ENCODE peak calls at places on chromosome 12, in five cellular contexts. I, T, H, F and A are unnamed samples.

GRCh38 chr12:54232790-54233189 is 44.0 kb upstream of the SMUG1 start:
- DNase-seq in H (no peak), F (no peak), T (no peak), I (no peak), A (no peak)

GRCh38 chr12:100539209-100539608 is 34.3 kb upstream of the GAS2L3 start:
- DNase-seq in I (no peak), T (peak), F (no peak), H (peak), A (no peak)

GRCh38 chr12:11500861-11501230 is 105.5 kb upstream of the PRB2 start:
- DNase-seq in T (no peak), F (no peak), H (no peak), I (no peak), A (peak)

GRCh38 chr12:990308-990648 is 745 bp upstream of the ERC1 start:
- DNase-seq in H (peak), F (no peak), T (peak), I (peak), A (peak)

GRCh38 chr12:55416961-55417360 is 9.1 kb upstream of the OR6C76 start:
- DNase-seq in H (no peak), T (no peak), F (no peak), I (no peak), A (no peak)

GRCh38 chr12:57632898-57633825 is at the start of gene B4GALNT1:
- DNase-seq in T (peak), F (no peak), I (peak), H (peak), A (peak)

GRCh38 chr12:51904951-51905471 is 2.3 kb upstream of the ACVRL1 start:
- DNase-seq in T (no peak), H (no peak), F (no peak), I (no peak), A (no peak)

GRCh38 chr12:100114574-100114973 is 28.1 kb downstream of the BLTP3B start:
- DNase-seq in I (no peak), F (no peak), T (no peak), H (no peak), A (no peak)

GRCh38 chr12:53064613-53065415 is 14.4 kb downstream of the SPRYD3 start:
- DNase-seq in T (no peak), I (no peak), H (no peak), F (no peak), A (no peak)

GRCh38 chr12:119444462-119445044 is 110.0 kb downstream of the CCDC60 start:
- DNase-seq in I (peak), F (no peak), H (peak), T (peak), A (peak)

GRCh38 chr12:13178568-13179158 is 17.9 kb upstream of the EMP1 start:
- DNase-seq in H (no peak), F (no peak), T (no peak), I (no peak), A (no peak)

GRCh38 chr12:63222582-63222981 is 71.6 kb upstream of the AVPR1A start:
- DNase-seq in T (no peak), I (no peak), H (no peak), F (no peak), A (no peak)

GRCh38 chr12:59677857-59678256 is 82.0 kb downstream of the SLC16A7 start:
- DNase-seq in I (no peak), F (no peak), T (no peak), H (no peak), A (no peak)

GRCh38 chr12:104522985-104523719 is 66.4 kb downstream of the CHST11 start:
- DNase-seq in F (no peak), T (no peak), H (peak), I (no peak), A (no peak)

GRCh38 chr12:123133701-123134100 is 17.2 kb downstream of the PITPNM2 start:
- DNase-seq in H (no peak), T (no peak), F (no peak), I (no peak), A (no peak)

GRCh38 chr12:2034633-2035420 is 18.0 kb upstream of the CACNA1C start:
- DNase-seq in H (peak), T (peak), F (no peak), I (peak), A (peak)

GRCh38 chr12:6228535-6229223 is 28.5 kb downstream of the CD9 start:
- DNase-seq in T (peak), H (peak), F (no peak), I (no peak), A (no peak)

GRCh38 chr12:122523846-122524718 is 2.7 kb downstream of the RSRC2 start:
- DNase-seq in F (no peak), H (no peak), T (no peak), I (no peak), A (no peak)

GRCh38 chr12:4432878-4433820 is 12.5 kb downstream of the FGF6 start:
- DNase-seq in H (no peak), I (no peak), T (no peak), F (no peak), A (no peak)

GRCh38 chr12:120651821-120652220 is 11.4 kb downstream of the CABP1 start:
- DNase-seq in H (no peak), T (peak), F (no peak), I (no peak), A (no peak)

GRCh38 chr12:93380480-93381121 is 2.9 kb downstream of the NUDT4 start:
- DNase-seq in H (no peak), T (peak), F (no peak), I (peak), A (no peak)

GRCh38 chr12:180445-180844 is 33.5 kb downstream of the SLC6A12 start:
- DNase-seq in I (no peak), H (no peak), T (no peak), F (no peak), A (no peak)

GRCh38 chr12:71641390-71641789 is 22.3 kb downstream of the ZFC3H1 start:
- DNase-seq in T (no peak), H (no peak), F (no peak), I (no peak), A (no peak)

GRCh38 chr12:119412811-119413794 is 78.6 kb downstream of the CCDC60 start:
- DNase-seq in T (peak), F (peak), H (peak), I (peak), A (peak)

GRCh38 chr12:119157528-119157927 is 21.2 kb upstream of the HSPB8 start:
- DNase-seq in I (no peak), F (no peak), H (no peak), T (no peak), A (no peak)

GRCh38 chr12:18882690-18883089 is 144.8 kb downstream of the CAPZA3 start:
- DNase-seq in F (no peak), T (no peak), H (no peak), I (no peak), A (no peak)

GRCh38 chr12:121968880-121969279 is 50.5 kb downstream of the CFAP251 start:
- DNase-seq in I (no peak), H (no peak), F (no peak), T (no peak), A (no peak)

GRCh38 chr12:19382111-19382526 is 57.2 kb upstream of the AEBP2 start:
- DNase-seq in I (no peak), T (peak), F (peak), H (no peak), A (no peak)

GRCh38 chr12:132366341-132366861 is 37.0 kb upstream of the GALNT9 start:
- DNase-seq in I (no peak), F (no peak), T (no peak), H (no peak), A (no peak)

GRCh38 chr12:68406134-68406576 is 74.0 kb upstream of the MDM1 start:
- DNase-seq in I (no peak), H (peak), F (peak), T (peak), A (peak)

GRCh38 chr12:57129311-57130288 is 1.3 kb downstream of the LRP1 start:
- DNase-seq in H (no peak), I (no peak), F (no peak), T (no peak), A (no peak)

GRCh38 chr12:29640589-29641345 is 143.0 kb downstream of the TMTC1 start:
- DNase-seq in I (no peak), F (peak), H (peak), T (peak), A (no peak)

GRCh38 chr12:63306476-63306875 is 155.5 kb upstream of the AVPR1A start:
- DNase-seq in F (no peak), T (no peak), H (no peak), I (no peak), A (no peak)

GRCh38 chr12:15996254-15996653 is 85.1 kb downstream of the DERA start:
- DNase-seq in I (no peak), F (no peak), H (peak), T (peak), A (peak)

GRCh38 chr12:49944046-49944445 is 6.5 kb upstream of the AQP2 start:
- DNase-seq in T (no peak), F (no peak), H (no peak), I (no peak), A (no peak)

GRCh38 chr12:89230376-89231101 is 121.8 kb downstream of the DUSP6 start:
- DNase-seq in I (no peak), H (no peak), F (no peak), T (no peak), A (no peak)